ENCODE peak calls at places on chromosomes 4 and X, in seven cellular contexts. O, A, Y, X, Q, M and J are unnamed samples.

GRCh38 chr4:22356996-22357596 is 158.8 kb downstream of the ADGRA3 start:
- DNase-seq in O (no peak), A (no peak), Y (no peak), X (no peak), Q (no peak), M (no peak), J (no peak)

GRCh38 chr4:8409271-8410065 is 31.1 kb downstream of the ACOX3 start:
- DNase-seq in O (no peak), A (no peak), Y (no peak), X (no peak), Q (no peak), M (no peak), J (peak)

GRCh38 chrX:20063716-20064351 is 52.9 kb downstream of the MAP7D2 start:
- DNase-seq in O (no peak), A (no peak), Y (no peak), X (no peak), Q (no peak), M (no peak), J (no peak)

GRCh38 chr4:83282049-83282535 is 2.5 kb downstream of the COQ2 start:
- DNase-seq in O (no peak), A (no peak), Y (peak), X (peak), Q (peak), M (peak), J (peak)

GRCh38 chr4:44674471-44674870 is 3.7 kb upstream of the GUF1 start:
- DNase-seq in O (no peak), A (no peak), Y (no peak), X (no peak), Q (no peak), M (no peak), J (no peak)

GRCh38 chr4:27861802-27862201 is 1001.2 kb downstream of the STIM2 start:
- DNase-seq in O (no peak), A (no peak), Y (no peak), X (no peak), Q (no peak), M (no peak), J (no peak)

GRCh38 chr4:5033266-5033945 is 14.1 kb upstream of the CYTL1 start:
- DNase-seq in O (no peak), A (no peak), Y (no peak), X (no peak), Q (no peak), M (no peak), J (no peak)

GRCh38 chr4:82704156-82704555 is 94.4 kb downstream of the SCD5 start:
- DNase-seq in O (no peak), A (no peak), Y (no peak), X (no peak), Q (no peak), M (no peak), J (no peak)

GRCh38 chr4:41880840-41881831 is 54.1 kb upstream of the TMEM33 start:
- DNase-seq in O (no peak), A (no peak), Y (peak), X (no peak), Q (no peak), M (peak), J (no peak)

GRCh38 chr4:3193531-3194203 is 55.3 kb upstream of the MSANTD1 start:
- DNase-seq in O (no peak), A (no peak), Y (no peak), X (no peak), Q (no peak), M (no peak), J (no peak)

GRCh38 chrX:85619962-85620361 is 240.5 kb upstream of the POF1B start:
- DNase-seq in O (no peak), A (no peak), Y (no peak), X (no peak), Q (no peak), M (no peak), J (no peak)

GRCh38 chrX:52420824-52421443 is 52.1 kb downstream of the XAGE2 start:
- DNase-seq in O (no peak), A (no peak), Y (no peak), X (no peak), Q (no peak), M (no peak), J (no peak)

GRCh38 chr4:142226014-142226413 is 589.6 kb downstream of the IL15 start:
- DNase-seq in O (no peak), A (no peak), Y (no peak), X (no peak), Q (no peak), M (no peak), J (no peak)

GRCh38 chrX:119726900-119727555 is 31.4 kb upstream of the SOWAHD start:
- DNase-seq in O (no peak), A (no peak), Y (no peak), X (no peak), Q (no peak), M (no peak), J (no peak)

GRCh38 chr4:171746418-171746817 is 66.8 kb upstream of the GALNTL6 start:
- DNase-seq in O (no peak), A (no peak), Y (no peak), X (no peak), Q (no peak), M (no peak), J (no peak)

GRCh38 chrX:111352424-111352823 is 59.6 kb downstream of the DCX start:
- DNase-seq in O (no peak), A (no peak), Y (no peak), X (peak), Q (no peak), M (no peak), J (peak)

GRCh38 chr4:89583106-89583505 is 253.9 kb downstream of the SNCA start:
- DNase-seq in O (no peak), A (no peak), Y (no peak), X (no peak), Q (no peak), M (no peak), J (no peak)

GRCh38 chr4:189850239-189850856 is 90.3 kb upstream of the FRG1 start:
- DNase-seq in O (no peak), A (no peak), Y (no peak), X (no peak), Q (no peak), M (no peak), J (no peak)

GRCh38 chrX:135740683-135741149 is 27.3 kb downstream of the CT45A3 start:
- DNase-seq in O (peak), A (no peak), Y (peak), X (peak), Q (no peak), M (peak), J (peak)

GRCh38 chr4:189341881-189342280 is 598.8 kb upstream of the FRG1 start:
- DNase-seq in O (no peak), A (no peak), Y (no peak), X (no peak), Q (no peak), M (no peak), J (no peak)

GRCh38 chr4:154014401-154015105 is 225.7 kb upstream of the SFRP2 start:
- DNase-seq in O (no peak), A (no peak), Y (no peak), X (no peak), Q (no peak), M (peak), J (no peak)

GRCh38 chrX:47180346-47180745 is 13.3 kb upstream of the UBA1 start:
- DNase-seq in O (peak), A (no peak), Y (no peak), X (no peak), Q (no peak), M (no peak), J (no peak)

GRCh38 chrX:47181301-47181700 is 12.3 kb upstream of the UBA1 start:
- DNase-seq in O (no peak), A (no peak), Y (no peak), X (no peak), Q (no peak), M (no peak), J (no peak)

GRCh38 chrX:47178337-47178736 is 15.3 kb upstream of the UBA1 start:
- DNase-seq in O (peak), A (no peak), Y (no peak), X (no peak), Q (no peak), M (no peak), J (no peak)

GRCh38 chrX:47179221-47179927 is 14.3 kb upstream of the UBA1 start:
- DNase-seq in O (peak), A (peak), Y (no peak), X (no peak), Q (no peak), M (no peak), J (no peak)

DNA sequence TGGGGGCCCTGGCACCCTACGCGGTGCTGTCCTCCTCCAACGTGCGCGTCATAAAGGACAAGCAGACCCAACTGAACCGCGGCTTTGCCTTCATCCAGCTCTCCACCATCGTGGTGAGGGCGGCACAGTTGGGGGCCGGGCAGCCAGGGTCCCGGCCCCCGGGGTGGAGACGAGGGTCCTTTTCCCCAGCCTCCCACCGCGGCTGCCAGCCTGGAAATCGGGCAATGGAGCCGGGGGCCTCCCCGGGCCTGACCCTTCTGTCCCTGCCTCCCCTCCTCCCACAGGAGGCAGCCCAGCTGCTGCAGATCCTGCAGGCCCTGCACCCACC is 13.7 kb upstream of the UBA1 start:
- DNase-seq in O (peak), A (no peak), Y (no peak), X (no peak), Q (no peak), M (no peak), J (no peak)
- TF ChIP-seq CTCF in O (no peak), A (no peak), Y (no peak), X (no peak), Q (no peak), M (no peak), J (no peak)

GRCh38 chr4:116664198-116664597 is 421.2 kb downstream of the TRAM1L1 start:
- DNase-seq in O (no peak), A (no peak), Y (no peak), X (no peak), Q (no peak), M (peak), J (no peak)

DNA sequence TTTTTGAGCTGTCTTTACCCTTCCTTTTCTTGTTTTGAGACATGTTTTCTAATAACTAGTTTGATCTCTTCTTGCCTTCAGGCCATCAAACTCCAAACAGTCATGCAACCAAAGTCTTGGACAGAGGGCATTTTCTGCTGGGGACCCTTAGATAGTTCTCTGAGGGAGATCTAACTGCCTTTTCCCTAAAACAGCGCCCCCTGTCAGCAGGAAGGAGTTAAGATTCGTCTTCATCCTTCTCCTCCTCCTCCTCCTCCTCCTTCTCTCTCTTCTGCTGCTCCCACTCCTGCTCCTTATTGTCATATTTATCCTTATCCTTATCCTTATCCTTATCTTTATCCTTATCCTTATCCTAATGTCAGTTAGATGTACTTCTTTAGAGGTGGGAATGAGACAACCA is 417.2 kb downstream of the TRAM1L1 start:
- DNase-seq in O (no peak), A (no peak), Y (no peak), X (no peak), Q (no peak), M (peak), J (no peak)
- TF ChIP-seq CTCF in O (no peak), A (no peak), Y (peak), X (no peak), Q (no peak), M (peak), J (no peak)

GRCh38 chr4:10926025-10926424 is 241.5 kb upstream of the CLNK start:
- DNase-seq in O (no peak), A (no peak), Y (no peak), X (no peak), Q (no peak), M (peak), J (no peak)

GRCh38 chr4:10929818-10930217 is 245.2 kb upstream of the CLNK start:
- DNase-seq in O (no peak), A (no peak), Y (no peak), X (no peak), Q (no peak), M (no peak), J (no peak)

DNA sequence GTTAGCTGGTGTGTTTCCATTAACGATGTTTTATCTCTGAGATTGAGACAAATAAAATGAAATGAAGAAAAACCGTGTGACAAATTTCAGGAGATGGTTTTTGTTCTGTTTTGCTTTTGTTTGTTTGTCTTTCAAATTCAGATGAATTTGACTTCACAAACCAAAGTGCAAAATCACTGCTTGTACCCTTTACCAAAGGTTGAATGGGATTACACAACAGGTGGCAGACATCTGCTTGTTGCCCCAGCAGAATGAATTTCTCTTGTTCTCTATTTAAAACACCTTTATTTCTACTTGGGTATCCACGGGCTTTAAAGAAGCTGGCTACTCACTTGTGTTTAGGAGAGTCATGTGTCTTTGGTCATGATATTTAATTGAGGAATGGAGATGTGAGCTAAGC is 239.7 kb upstream of the CLNK start:
- DNase-seq in O (no peak), A (no peak), Y (no peak), X (no peak), Q (no peak), M (peak), J (no peak)
- TF ChIP-seq CTCF in O (no peak), A (no peak), Y (no peak), X (no peak), Q (no peak), M (no peak), J (no peak)

GRCh38 chr4:104352211-104352610 is 142.5 kb downstream of the CXXC4 start:
- DNase-seq in O (no peak), A (no peak), Y (no peak), X (no peak), Q (no peak), M (peak), J (no peak)
- TF ChIP-seq CTCF in O (peak), A (no peak), Y (peak), X (no peak), Q (no peak), M (peak), J (no peak)

GRCh38 chrX:42022158-42022557 is 98.8 kb upstream of the CASK start:
- DNase-seq in O (no peak), A (no peak), Y (no peak), X (no peak), Q (no peak), M (no peak), J (no peak)
- TF ChIP-seq CTCF in O (no peak), A (no peak), Y (no peak), X (no peak), Q (no peak), M (no peak), J (no peak)

DNA sequence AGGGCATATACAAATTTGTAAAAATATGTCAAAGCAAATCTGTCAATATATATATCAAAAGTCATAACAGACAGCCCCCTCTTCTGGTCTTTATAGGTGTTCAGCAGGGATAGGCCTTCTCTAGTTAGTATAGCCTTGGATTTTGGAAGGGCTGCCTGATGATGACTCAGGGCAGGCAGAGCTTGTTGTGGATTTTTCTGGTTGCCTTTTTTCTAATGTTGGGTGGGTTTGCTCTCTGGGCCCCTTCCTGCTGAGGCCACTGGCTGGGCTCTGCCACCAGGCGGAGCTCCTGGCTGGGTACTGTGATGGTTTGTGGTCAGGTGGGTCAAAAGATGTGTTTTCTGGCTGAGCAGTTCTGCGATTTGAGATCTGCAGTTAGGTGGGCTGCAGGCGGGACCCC is 294.2 kb downstream of the GRIA2 start:
- DNase-seq in O (no peak), A (no peak), Y (peak), X (no peak), Q (no peak), M (peak), J (no peak)
- TF ChIP-seq CTCF in O (peak), A (no peak), Y (peak), X (no peak), Q (no peak), M (peak), J (no peak)

DNA sequence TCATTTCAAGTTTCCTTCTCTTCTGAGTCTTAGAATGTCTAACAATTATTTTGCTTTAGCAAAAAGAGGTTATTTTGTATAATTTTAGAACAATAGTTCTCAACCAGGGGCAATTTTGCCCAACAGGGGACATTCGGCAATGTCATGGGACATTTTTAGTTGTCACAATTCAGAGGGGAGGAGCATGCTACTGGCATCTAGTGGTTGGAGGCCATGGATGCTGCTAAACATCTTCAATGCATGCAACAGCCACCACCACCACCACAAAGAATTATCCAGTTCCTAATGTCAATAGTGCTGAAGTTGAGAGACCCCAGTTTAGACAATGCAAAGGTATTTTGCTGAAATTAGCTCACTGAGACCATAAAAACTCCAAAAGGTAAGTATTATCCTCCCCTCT is 122.5 kb downstream of the ARHGAP6 start:
- DNase-seq in O (no peak), A (no peak), Y (no peak), X (no peak), Q (no peak), M (no peak), J (no peak)
- TF ChIP-seq CTCF in O (no peak), A (no peak), Y (no peak), X (no peak), Q (no peak), M (no peak), J (no peak)

GRCh38 chrX:23403849-23404248 is 69.2 kb downstream of the PTCHD1 start:
- DNase-seq in O (no peak), A (no peak), Y (no peak), X (no peak), Q (no peak), M (peak), J (no peak)
- TF ChIP-seq CTCF in O (peak), A (no peak), Y (no peak), X (no peak), Q (no peak), M (peak), J (no peak)

GRCh38 chr4:13933163-13933562 is 305.6 kb upstream of the BOD1L1 start:
- DNase-seq in O (no peak), A (no peak), Y (no peak), X (no peak), Q (no peak), M (no peak), J (no peak)
- TF ChIP-seq CTCF in O (no peak), A (no peak), Y (no peak), X (no peak), Q (no peak), M (peak), J (no peak)